ENCODE peak calls at places on chromosome 15, in six cellular contexts. One of them, this sample, is unnamed.
A peak's percentile ranks its signal among the peaks of the same experiment; 100 is the strongest.

GRCh38 chr15:67744331-67745058 is 80.8 kb upstream of the SKOR1 start:
- DNase-seq in body of pancreas: no peak
- DNase-seq in heart left ventricle: no peak
- DNase-seq in spleen: no peak
- DNase-seq in mammary epithelial cell: no peak
- DNase-seq in ovary: no peak
- DNase-seq in this sample: peak; percentile 12

GRCh38 chr15:90018216-90018831 is 17.2 kb downstream of the ZNF710 start:
- DNase-seq in body of pancreas: peak; percentile 8
- DNase-seq in ovary: peak; percentile 2
- DNase-seq in spleen: no peak
- DNase-seq in heart left ventricle: no peak
- DNase-seq in mammary epithelial cell: no peak
- DNase-seq in this sample: no peak

GRCh38 chr15:78325092-78325843 is 14.9 kb upstream of the CRABP1 start:
- DNase-seq in mammary epithelial cell: peak; percentile 49
- DNase-seq in body of pancreas: no peak
- DNase-seq in ovary: no peak
- DNase-seq in heart left ventricle: peak; percentile 24
- DNase-seq in spleen: no peak
- DNase-seq in this sample: no peak

GRCh38 chr15:50880221-50880620 is 28.3 kb upstream of the AP4E1 start:
- DNase-seq in mammary epithelial cell: no peak
- DNase-seq in spleen: no peak
- DNase-seq in ovary: no peak
- DNase-seq in heart left ventricle: no peak
- DNase-seq in body of pancreas: no peak
- DNase-seq in this sample: no peak

GRCh38 chr15:67512140-67512539 is 8.8 kb upstream of the C15orf61 start:
- DNase-seq in heart left ventricle: no peak
- DNase-seq in mammary epithelial cell: no peak
- DNase-seq in body of pancreas: no peak
- DNase-seq in spleen: no peak
- DNase-seq in ovary: no peak
- DNase-seq in this sample: no peak

GRCh38 chr15:99976811-99977271 is 243.6 kb upstream of the LYSMD4 start:
- DNase-seq in mammary epithelial cell: peak; percentile 64
- DNase-seq in body of pancreas: no peak
- DNase-seq in ovary: no peak
- DNase-seq in spleen: no peak
- DNase-seq in heart left ventricle: no peak
- DNase-seq in this sample: no peak

GRCh38 chr15:101262551-101262950 is 10.7 kb upstream of the CHSY1 start:
- DNase-seq in body of pancreas: no peak
- DNase-seq in heart left ventricle: no peak
- DNase-seq in spleen: no peak
- DNase-seq in ovary: no peak
- DNase-seq in mammary epithelial cell: no peak
- DNase-seq in this sample: no peak

GRCh38 chr15:33360876-33361275 is 50.1 kb downstream of the RYR3 start:
- DNase-seq in ovary: no peak
- DNase-seq in body of pancreas: no peak
- DNase-seq in heart left ventricle: peak; percentile 16
- DNase-seq in spleen: no peak
- DNase-seq in mammary epithelial cell: no peak
- DNase-seq in this sample: no peak

GRCh38 chr15:29668120-29668602 is 154.1 kb downstream of the TJP1 start:
- DNase-seq in spleen: no peak
- DNase-seq in ovary: no peak
- DNase-seq in heart left ventricle: peak; percentile 71
- DNase-seq in mammary epithelial cell: peak; percentile 62
- DNase-seq in body of pancreas: peak; percentile 88
- DNase-seq in this sample: peak; percentile 79

GRCh38 chr15:60379466-60380274 is 18.1 kb downstream of the ANXA2 start:
- DNase-seq in mammary epithelial cell: peak; percentile 93
- DNase-seq in spleen: no peak
- DNase-seq in body of pancreas: no peak
- DNase-seq in ovary: no peak
- DNase-seq in heart left ventricle: no peak
- DNase-seq in this sample: no peak

GRCh38 chr15:41894791-41895463 is 1.1 kb upstream of the SPTBN5 start:
- DNase-seq in spleen: peak; percentile 96
- DNase-seq in heart left ventricle: peak; percentile 84
- DNase-seq in mammary epithelial cell: peak; percentile 86
- DNase-seq in ovary: peak; percentile 80
- DNase-seq in body of pancreas: peak; percentile 82
- DNase-seq in this sample: peak; percentile 93

GRCh38 chr15:43082509-43082908 is 23.3 kb downstream of the UBR1 start:
- DNase-seq in mammary epithelial cell: no peak
- DNase-seq in body of pancreas: no peak
- DNase-seq in ovary: no peak
- DNase-seq in spleen: no peak
- DNase-seq in heart left ventricle: no peak
- DNase-seq in this sample: no peak

GRCh38 chr15:98147415-98147814 is 186.9 kb downstream of the ARRDC4 start:
- DNase-seq in heart left ventricle: no peak
- DNase-seq in mammary epithelial cell: no peak
- DNase-seq in spleen: no peak
- DNase-seq in body of pancreas: no peak
- DNase-seq in ovary: no peak
- DNase-seq in this sample: no peak

GRCh38 chr15:40424483-40425115 is 16.2 kb upstream of the BAHD1 start:
- DNase-seq in spleen: no peak
- DNase-seq in body of pancreas: no peak
- DNase-seq in heart left ventricle: no peak
- DNase-seq in mammary epithelial cell: no peak
- DNase-seq in ovary: no peak
- DNase-seq in this sample: no peak

GRCh38 chr15:92917606-92918407 is 17.7 kb downstream of the CHD2 start:
- DNase-seq in mammary epithelial cell: peak; percentile 86
- DNase-seq in ovary: peak; percentile 93
- DNase-seq in heart left ventricle: peak; percentile 94
- DNase-seq in spleen: peak; percentile 94
- DNase-seq in body of pancreas: peak; percentile 98
- DNase-seq in this sample: peak; percentile 92

GRCh38 chr15:92910451-92910850 is 10.3 kb downstream of the CHD2 start:
- DNase-seq in body of pancreas: no peak
- DNase-seq in mammary epithelial cell: no peak
- DNase-seq in heart left ventricle: no peak
- DNase-seq in ovary: no peak
- DNase-seq in spleen: no peak
- DNase-seq in this sample: no peak

GRCh38 chr15:92914768-92915221 is 14.7 kb downstream of the CHD2 start:
- DNase-seq in body of pancreas: no peak
- DNase-seq in spleen: no peak
- DNase-seq in heart left ventricle: no peak
- DNase-seq in mammary epithelial cell: peak; percentile 39
- DNase-seq in ovary: no peak
- DNase-seq in this sample: no peak

GRCh38 chr15:92915766-92916435 is 15.8 kb downstream of the CHD2 start:
- DNase-seq in body of pancreas: no peak
- DNase-seq in heart left ventricle: no peak
- DNase-seq in ovary: no peak
- DNase-seq in spleen: no peak
- DNase-seq in mammary epithelial cell: no peak
- DNase-seq in this sample: peak; percentile 51

DNA sequence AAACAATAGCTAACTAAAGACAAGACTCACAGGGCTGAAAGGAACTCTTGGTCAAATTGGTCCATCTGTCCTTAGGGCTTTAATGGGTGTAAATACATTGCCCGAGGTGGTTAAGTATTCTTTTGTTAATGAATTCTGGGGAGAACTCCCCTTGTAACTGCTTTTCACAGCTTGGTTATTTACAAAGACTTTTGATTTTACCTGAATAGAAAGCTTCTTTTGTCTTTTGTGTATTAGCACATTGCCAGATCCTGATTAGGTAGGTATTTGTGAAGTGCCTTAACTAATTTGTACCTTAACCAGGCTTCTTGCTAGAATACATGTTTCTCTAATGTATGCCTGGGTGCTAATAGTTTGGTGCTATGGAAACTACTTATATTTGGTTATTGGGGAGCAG is 14.0 kb downstream of the CHD2 start:
- DNase-seq in spleen: no peak
- DNase-seq in mammary epithelial cell: no peak
- DNase-seq in body of pancreas: no peak
- DNase-seq in heart left ventricle: no peak
- DNase-seq in ovary: no peak
- DNase-seq in this sample: no peak
- H3K4me3 ChIP-seq in spleen: peak overlapping the region; percentile 32
- H3K4me3 ChIP-seq in mammary epithelial cell: no peak overlapping the region
- H3K4me3 ChIP-seq in body of pancreas: no peak overlapping the region
- H3K4me3 ChIP-seq in heart left ventricle: no peak overlapping the region
- H3K4me3 ChIP-seq in ovary: no peak overlapping the region
- H3K4me3 ChIP-seq in this sample: no peak overlapping the region

GRCh38 chr15:64690578-64691296 is 84.7 kb downstream of the RBPMS2 start:
- DNase-seq in ovary: no peak
- DNase-seq in heart left ventricle: no peak
- DNase-seq in spleen: peak; percentile 7
- DNase-seq in mammary epithelial cell: no peak
- DNase-seq in body of pancreas: no peak
- DNase-seq in this sample: no peak
- TF ChIP-seq CTCF in ovary: no peak
- TF ChIP-seq CTCF in heart left ventricle: no peak
- TF ChIP-seq CTCF in spleen: no peak
- TF ChIP-seq CTCF in mammary epithelial cell: no peak
- TF ChIP-seq CTCF in body of pancreas: no peak
- TF ChIP-seq CTCF in this sample: peak; percentile 7

GRCh38 chr15:70954733-70955132 is 62.1 kb downstream of the LRRC49 start:
- DNase-seq in spleen: no peak
- DNase-seq in ovary: no peak
- DNase-seq in heart left ventricle: no peak
- DNase-seq in body of pancreas: no peak
- DNase-seq in mammary epithelial cell: no peak
- DNase-seq in this sample: no peak
- H3K9me3 ChIP-seq in spleen: peaks cover 11% of the 10 kb centered on the region
- H3K9me3 ChIP-seq in ovary: no peaks in the 10 kb centered on the region
- H3K9me3 ChIP-seq in heart left ventricle: no peaks in the 10 kb centered on the region
- H3K9me3 ChIP-seq in body of pancreas: no peaks in the 10 kb centered on the region
- H3K9me3 ChIP-seq in mammary epithelial cell: peaks cover 3% of the 10 kb centered on the region
- H3K9me3 ChIP-seq in this sample: no peaks in the 10 kb centered on the region

GRCh38 chr15:83610132-83610531 is 43.8 kb upstream of the ADAMTSL3 start:
- DNase-seq in ovary: no peak
- DNase-seq in spleen: no peak
- DNase-seq in body of pancreas: no peak
- DNase-seq in heart left ventricle: no peak
- DNase-seq in mammary epithelial cell: no peak
- DNase-seq in this sample: no peak

GRCh38 chr15:83602021-83602420 is 51.9 kb upstream of the ADAMTSL3 start:
- DNase-seq in ovary: no peak
- DNase-seq in heart left ventricle: no peak
- DNase-seq in body of pancreas: no peak
- DNase-seq in spleen: no peak
- DNase-seq in mammary epithelial cell: peak; percentile 39
- DNase-seq in this sample: no peak

GRCh38 chr15:83605595-83605994 is 48.3 kb upstream of the ADAMTSL3 start:
- DNase-seq in spleen: no peak
- DNase-seq in body of pancreas: no peak
- DNase-seq in mammary epithelial cell: no peak
- DNase-seq in ovary: no peak
- DNase-seq in heart left ventricle: peak; percentile 12
- DNase-seq in this sample: no peak

GRCh38 chr15:83604549-83604948 is 49.4 kb upstream of the ADAMTSL3 start:
- DNase-seq in ovary: no peak
- DNase-seq in spleen: no peak
- DNase-seq in body of pancreas: no peak
- DNase-seq in heart left ventricle: no peak
- DNase-seq in mammary epithelial cell: no peak
- DNase-seq in this sample: no peak

DNA sequence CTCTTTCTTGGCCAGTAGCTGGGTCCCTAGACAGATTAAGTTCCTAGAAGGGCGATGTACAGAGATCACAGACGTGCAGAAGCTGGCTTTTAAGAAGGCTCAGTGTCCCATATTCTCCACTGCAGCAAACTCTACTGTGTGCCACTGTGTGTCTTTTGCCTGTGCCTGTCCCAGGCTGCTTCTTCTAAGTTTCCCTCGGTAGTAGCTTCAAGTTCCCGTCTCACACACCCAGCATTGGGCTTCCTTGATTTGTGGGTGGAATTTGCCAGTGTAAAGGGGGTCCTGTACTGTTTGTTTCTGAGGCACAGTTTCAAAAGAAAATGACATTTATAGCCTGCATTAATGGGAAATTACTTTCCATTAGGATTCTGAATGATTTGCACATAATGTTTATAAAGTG is 48.9 kb upstream of the ADAMTSL3 start:
- DNase-seq in ovary: no peak
- DNase-seq in mammary epithelial cell: no peak
- DNase-seq in spleen: no peak
- DNase-seq in body of pancreas: no peak
- DNase-seq in heart left ventricle: no peak
- DNase-seq in this sample: no peak
- H3K4me3 ChIP-seq in ovary: no peak overlapping the region
- H3K4me3 ChIP-seq in mammary epithelial cell: no peak overlapping the region
- H3K4me3 ChIP-seq in spleen: no peak overlapping the region
- H3K4me3 ChIP-seq in body of pancreas: no peak overlapping the region
- H3K4me3 ChIP-seq in heart left ventricle: no peak overlapping the region
- H3K4me3 ChIP-seq in this sample: no peak overlapping the region

This sample was measured in adrenal gland.